ENCODE peak calls at places on chromosomes 12 and 14, in four cellular contexts. P is NCI-H146, O is ureter, X is BE2C. I is an unnamed sample.

GRCh38 chr12:92411687-92412086 is 266.0 kb upstream of the BTG1 start:
- DNase-seq in P (no peak), O (no peak), X (peak), I (no peak)

GRCh38 chr12:92362109-92362508 is 216.5 kb upstream of the BTG1 start:
- DNase-seq in O (no peak), X (no peak), P (no peak), I (no peak)

GRCh38 chr14:89219056-89219455 is 198.0 kb downstream of the FOXN3 start:
- DNase-seq in X (no peak), P (no peak), O (no peak), I (no peak)

GRCh38 chr12:54358620-54358944 is 5.7 kb downstream of the GPR84 start:
- DNase-seq in X (no peak), P (no peak), O (no peak), I (peak)

GRCh38 chr12:72448089-72448488 is 175.9 kb downstream of the TRHDE start:
- DNase-seq in P (no peak), X (no peak), O (no peak), I (no peak)

GRCh38 chr14:38208825-38209562 is 1.3 kb downstream of the SSTR1 start:
- DNase-seq in P (no peak), X (peak), O (no peak), I (peak)

GRCh38 chr14:101511620-101512395 is 49.5 kb upstream of the DIO3 start:
- DNase-seq in O (no peak), X (no peak), P (no peak), I (no peak)

GRCh38 chr14:91298576-91298975 is 54.1 kb upstream of the GPR68 start:
- DNase-seq in X (no peak), P (no peak), O (no peak), I (no peak)

GRCh38 chr14:59882957-59883356 is 12.4 kb upstream of the RTN1 start:
- DNase-seq in P (no peak), O (no peak), X (no peak), I (no peak)

GRCh38 chr12:49201595-49202295 is 12.9 kb upstream of the TUBA1A start:
- DNase-seq in P (peak), X (peak), O (no peak), I (peak)

GRCh38 chr12:54549774-54550451 is 512 bp downstream of the PDE1B start:
- DNase-seq in X (no peak), O (no peak), P (peak), I (peak)

GRCh38 chr12:109482491-109482890 is 5.1 kb downstream of the UBE3B start:
- DNase-seq in P (no peak), O (no peak), X (no peak), I (no peak)

GRCh38 chr14:68011629-68012028 is 192.1 kb downstream of the RAD51B start:
- DNase-seq in X (no peak), O (no peak), P (no peak), I (no peak)

I was measured in NCI-H69.